ENCODE peak calls at places on chromosomes 1 and 21, in seven cellular contexts. E is HCT116, S is K562, C is HepG2, I is SK-N-SH, Q is H1, O is GM12878. T is an unnamed sample.

GRCh38 chr1:173258484-173259264 is 51.5 kb upstream of the TNFSF4 start:
- DNase-seq in Q (no peak), E (no peak), S (no peak), O (no peak), C (no peak), I (no peak), T (no peak)

GRCh38 chr1:54973205-54973921 is 7.1 kb upstream of the TMEM61 start:
- DNase-seq in Q (no peak), I (peak; percentile 65), S (no peak), E (peak; percentile 31), O (no peak), C (peak; percentile 40), T (no peak)

GRCh38 chr1:94061513-94062443 is 59.2 kb downstream of the ABCA4 start:
- DNase-seq in I (peak; percentile 79), C (peak; percentile 97), O (no peak), E (peak; percentile 67), S (peak; percentile 74), Q (peak; percentile 79), T (peak; percentile 66)

GRCh38 chr1:181453541-181454201 is 29.6 kb upstream of the CACNA1E start:
- DNase-seq in E (no peak), I (no peak), S (no peak), Q (peak; percentile 23), C (no peak), O (no peak), T (no peak)

GRCh38 chr1:12204140-12204539 is 25.7 kb upstream of the VPS13D start:
- DNase-seq in I (no peak), S (no peak), Q (no peak), C (no peak), O (no peak), E (no peak), T (no peak)

GRCh38 chr1:209758360-209758759 is 2.5 kb downstream of the TRAF3IP3 start:
- DNase-seq in S (no peak), C (no peak), Q (no peak), O (no peak), E (no peak), I (no peak), T (no peak)

GRCh38 chr1:115862406-115862805 is 21.5 kb upstream of the NHLH2 start:
- DNase-seq in I (no peak), Q (no peak), C (no peak), E (no peak), O (no peak), S (no peak), T (no peak)

GRCh38 chr1:54459140-54459539 is 52.9 kb upstream of the SSBP3 start:
- DNase-seq in S (no peak), O (no peak), Q (no peak), I (peak; percentile 19), E (no peak), C (no peak), T (no peak)

GRCh38 chr21:43881283-43881682 is 16.3 kb downstream of the AGPAT3 start:
- DNase-seq in S (no peak), E (no peak), I (no peak), O (no peak), Q (no peak), C (no peak), T (no peak)

GRCh38 chr1:152348447-152348846 is 11.4 kb downstream of the FLG2 start:
- DNase-seq in Q (no peak), S (no peak), O (no peak), I (no peak), C (no peak), E (peak; percentile 13), T (no peak)

GRCh38 chr1:14571810-14572767 is 26.4 kb upstream of the KAZN start:
- DNase-seq in C (no peak), S (peak; percentile 62), I (peak; percentile 44), Q (peak; percentile 78), O (no peak), E (no peak), T (no peak)

GRCh38 chr1:113140588-113141446 is 67.8 kb downstream of the LRIG2 start:
- DNase-seq in O (peak; percentile 17), S (peak; percentile 69), C (peak; percentile 68), I (peak; percentile 66), E (peak; percentile 43), Q (peak; percentile 68), T (peak; percentile 39)

GRCh38 chr1:26692793-26693490 is 2.9 kb upstream of the ARID1A start:
- DNase-seq in O (peak; percentile 94), C (peak; percentile 97), Q (peak; percentile 93), E (peak; percentile 98), S (peak; percentile 86), I (peak; percentile 82), T (peak; percentile 94)

GRCh38 chr1:94971491-94971924 is 44.6 kb upstream of the CNN3 start:
- DNase-seq in I (no peak), C (no peak), O (no peak), E (no peak), Q (no peak), S (no peak), T (no peak)

GRCh38 chr1:17550684-17551584 is 11.4 kb downstream of the ARHGEF10L start:
- DNase-seq in S (no peak), E (no peak), C (no peak), I (no peak), O (no peak), Q (no peak), T (no peak)
- TF ChIP-seq POLR2AphosphoS5 in S (no peak), E (no peak), C (no peak), I (no peak), O (no peak), Q (peak; percentile 21), T (no peak)

GRCh38 chr1:2279210-2279639 is 51.1 kb downstream of the SKI start:
- DNase-seq in O (no peak), Q (peak; percentile 88), C (no peak), I (no peak), E (no peak), S (no peak), T (no peak)

GRCh38 chr1:2279882-2280281 is 51.8 kb downstream of the SKI start:
- DNase-seq in S (no peak), E (no peak), I (no peak), Q (no peak), C (no peak), O (no peak), T (no peak)

GRCh38 chr1:2276803-2277580 is 48.9 kb downstream of the SKI start:
- DNase-seq in Q (no peak), I (no peak), O (no peak), S (no peak), C (no peak), E (no peak), T (no peak)

GRCh38 chr1:2277741-2278488 is 49.8 kb downstream of the SKI start:
- DNase-seq in O (no peak), S (no peak), Q (no peak), I (no peak), C (no peak), E (no peak), T (no peak)

DNA sequence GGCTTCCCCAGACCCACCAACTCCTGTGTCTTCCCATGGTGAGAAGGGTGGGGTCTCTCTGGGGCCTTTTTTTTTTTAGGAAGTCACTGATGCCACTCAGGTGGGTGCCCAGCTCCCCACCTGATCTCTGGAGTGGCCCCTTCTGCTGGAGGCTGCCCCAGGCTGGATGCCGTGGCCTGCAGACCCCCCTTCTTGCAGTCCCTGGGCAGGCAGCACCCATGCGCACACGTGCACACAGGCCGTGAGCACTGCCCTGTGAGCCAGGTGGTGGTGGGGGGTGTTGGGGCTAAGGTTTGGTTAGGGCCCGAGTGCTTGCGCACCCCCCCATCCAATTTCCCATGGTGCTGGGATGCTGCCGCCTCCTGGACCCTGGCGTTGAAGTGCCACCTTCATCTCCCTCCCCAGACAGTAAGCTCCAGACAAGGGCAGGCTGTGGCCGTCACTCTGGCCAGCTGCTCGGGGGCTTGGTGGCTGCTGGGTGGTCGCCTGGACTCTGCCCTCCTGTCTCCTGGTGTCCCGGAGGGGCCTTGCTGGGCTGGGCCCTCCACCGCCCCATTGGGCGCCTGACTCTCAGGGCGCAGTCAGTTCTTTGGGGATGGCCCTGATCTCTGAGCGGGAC is 50.6 kb downstream of the SKI start:
- DNase-seq in O (no peak), I (no peak), Q (no peak), S (no peak), C (no peak), E (no peak), T (no peak)
- H3K4me3 ChIP-seq in O (no peak overlapping the region), I (no peak overlapping the region), Q (no peak overlapping the region), S (no peak overlapping the region), C (no peak overlapping the region), E (no peak overlapping the region), T (no peak overlapping the region)

GRCh38 chr1:33424610-33425009 is 6.3 kb downstream of the PHC2 start:
- DNase-seq in E (no peak), O (no peak), C (no peak), S (no peak), I (no peak), Q (no peak), T (no peak)

GRCh38 chr1:33429332-33429731 is 1.6 kb downstream of the PHC2 start:
- DNase-seq in O (no peak), I (no peak), Q (no peak), C (no peak), S (no peak), E (no peak), T (no peak)

GRCh38 chr1:33428661-33429060 is 2.2 kb downstream of the PHC2 start:
- DNase-seq in Q (no peak), S (no peak), C (no peak), O (no peak), I (no peak), E (no peak), T (no peak)

GRCh38 chr1:33425900-33426299 is 5.0 kb downstream of the PHC2 start:
- DNase-seq in S (no peak), C (no peak), Q (no peak), O (peak; percentile 41), E (no peak), I (no peak), T (no peak)

GRCh38 chr1:33426906-33427305 is 4.0 kb downstream of the PHC2 start:
- DNase-seq in I (no peak), E (no peak), S (no peak), O (no peak), C (no peak), Q (no peak), T (no peak)
- TF ChIP-seq SIN3A in I (no peak), E (no peak), S (no peak), O (no peak), C (no peak), Q (no peak), T (no peak)

GRCh38 chr1:46005594-46005993 is 126.8 kb downstream of the PIK3R3 start:
- DNase-seq in O (no peak), Q (no peak), S (no peak), E (no peak), I (no peak), C (no peak), T (no peak)

GRCh38 chr1:46001087-46001785 is 131.2 kb downstream of the PIK3R3 start:
- DNase-seq in I (no peak), Q (peak; percentile 33), O (no peak), C (no peak), E (no peak), S (no peak), T (no peak)

GRCh38 chr1:46003315-46003714 is 129.1 kb downstream of the PIK3R3 start:
- DNase-seq in C (peak; percentile 46), S (no peak), I (no peak), Q (peak; percentile 24), E (no peak), O (no peak), T (no peak)

GRCh38 chr1:46004491-46004890 is 127.9 kb downstream of the PIK3R3 start:
- DNase-seq in E (no peak), O (no peak), Q (no peak), C (no peak), S (no peak), I (no peak), T (no peak)

DNA sequence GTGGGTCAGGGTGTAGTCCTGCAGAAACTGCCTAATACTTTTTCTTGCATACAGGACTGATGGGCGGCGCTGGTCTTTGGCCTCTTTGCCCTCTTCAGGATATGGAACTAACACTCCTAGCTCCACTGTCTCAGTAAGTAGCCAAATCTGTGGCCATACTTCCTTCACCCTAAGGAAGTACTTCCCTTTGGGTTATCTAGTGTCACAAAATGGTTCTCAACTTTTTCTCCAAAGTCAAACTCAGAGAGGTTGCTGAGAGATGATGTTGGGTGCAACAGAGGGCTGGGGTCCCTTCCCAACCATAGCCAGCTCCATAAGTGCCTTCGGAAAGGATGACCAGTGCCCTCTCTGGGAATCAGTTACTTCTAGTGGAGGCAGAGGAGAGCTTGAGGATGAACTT is 129.7 kb downstream of the PIK3R3 start:
- DNase-seq in S (no peak), O (no peak), E (no peak), Q (no peak), I (no peak), C (no peak), T (no peak)
- TF ChIP-seq POLR2AphosphoS5 in S (no peak), O (no peak), E (no peak), Q (no peak), I (no peak), C (no peak), T (no peak)

T was measured in Panc1.